ENCODE peak calls at places on chromosomes 13 and 19, in seven cellular contexts. One of them, this sample, is unnamed.

GRCh38 chr19:17114414-17114831 is 38.8 kb downstream of the MYO9B start:
- DNase-seq in heart left ventricle: no peak
- DNase-seq in fibroblast of lung: no peak
- DNase-seq in neural progenitor cell: peak; percentile 30
- DNase-seq in left ventricle myocardium inferior: no peak
- DNase-seq in brain microvascular endothelial cell: no peak
- DNase-seq in endodermal cell: peak; percentile 70
- DNase-seq in this sample: no peak

GRCh38 chr13:39329182-39329639 is 273.8 kb downstream of the LHFPL6 start:
- DNase-seq in brain microvascular endothelial cell: peak; percentile 51
- DNase-seq in left ventricle myocardium inferior: no peak
- DNase-seq in endodermal cell: peak; percentile 58
- DNase-seq in fibroblast of lung: no peak
- DNase-seq in heart left ventricle: no peak
- DNase-seq in neural progenitor cell: no peak
- DNase-seq in this sample: no peak

GRCh38 chr13:100131863-100132574 is 43.1 kb downstream of the PCCA start:
- DNase-seq in heart left ventricle: no peak
- DNase-seq in left ventricle myocardium inferior: no peak
- DNase-seq in brain microvascular endothelial cell: peak; percentile 96
- DNase-seq in neural progenitor cell: no peak
- DNase-seq in fibroblast of lung: peak; percentile 62
- DNase-seq in endodermal cell: no peak
- DNase-seq in this sample: peak; percentile 77

GRCh38 chr13:32159147-32159869 is 127.7 kb downstream of the FRY start:
- DNase-seq in endodermal cell: no peak
- DNase-seq in brain microvascular endothelial cell: no peak
- DNase-seq in heart left ventricle: peak; percentile 63
- DNase-seq in left ventricle myocardium inferior: no peak
- DNase-seq in neural progenitor cell: no peak
- DNase-seq in fibroblast of lung: peak; percentile 74
- DNase-seq in this sample: peak; percentile 49

GRCh38 chr19:21482863-21483276 is 22.5 kb upstream of the ZNF429 start:
- DNase-seq in left ventricle myocardium inferior: peak; percentile 63
- DNase-seq in neural progenitor cell: peak; percentile 26
- DNase-seq in endodermal cell: peak; percentile 80
- DNase-seq in heart left ventricle: peak; percentile 62
- DNase-seq in brain microvascular endothelial cell: no peak
- DNase-seq in fibroblast of lung: peak; percentile 48
- DNase-seq in this sample: peak; percentile 55

GRCh38 chr19:39498262-39499081 is at the start of gene DLL3:
- DNase-seq in heart left ventricle: no peak
- DNase-seq in fibroblast of lung: no peak
- DNase-seq in neural progenitor cell: peak; percentile 34
- DNase-seq in left ventricle myocardium inferior: no peak
- DNase-seq in brain microvascular endothelial cell: peak; percentile 7
- DNase-seq in endodermal cell: peak; percentile 73
- DNase-seq in this sample: no peak

GRCh38 chr19:2476451-2477140 is 669 bp downstream of the GADD45B start:
- DNase-seq in fibroblast of lung: no peak
- DNase-seq in neural progenitor cell: peak; percentile 73
- DNase-seq in endodermal cell: peak; percentile 83
- DNase-seq in brain microvascular endothelial cell: peak; percentile 77
- DNase-seq in left ventricle myocardium inferior: peak; percentile 49
- DNase-seq in heart left ventricle: peak; percentile 48
- DNase-seq in this sample: peak; percentile 66

GRCh38 chr13:28568286-28568685 is 73.4 kb upstream of the FLT1 start:
- DNase-seq in neural progenitor cell: no peak
- DNase-seq in left ventricle myocardium inferior: peak; percentile 76
- DNase-seq in fibroblast of lung: peak; percentile 43
- DNase-seq in endodermal cell: no peak
- DNase-seq in heart left ventricle: peak; percentile 64
- DNase-seq in brain microvascular endothelial cell: no peak
- DNase-seq in this sample: peak; percentile 90

GRCh38 chr19:39676004-39676403 is 20.3 kb downstream of the LGALS16 start:
- DNase-seq in heart left ventricle: no peak
- DNase-seq in neural progenitor cell: no peak
- DNase-seq in fibroblast of lung: no peak
- DNase-seq in left ventricle myocardium inferior: no peak
- DNase-seq in brain microvascular endothelial cell: no peak
- DNase-seq in endodermal cell: no peak
- DNase-seq in this sample: no peak

GRCh38 chr19:53102701-53103140 is 501 bp downstream of the ZNF160 start:
- DNase-seq in fibroblast of lung: peak; percentile 24
- DNase-seq in left ventricle myocardium inferior: peak; percentile 40
- DNase-seq in brain microvascular endothelial cell: peak; percentile 28
- DNase-seq in heart left ventricle: peak; percentile 31
- DNase-seq in endodermal cell: peak; percentile 67
- DNase-seq in neural progenitor cell: peak; percentile 61
- DNase-seq in this sample: peak; percentile 61

GRCh38 chr19:10946964-10947657 is 13.7 kb upstream of the SMARCA4 start:
- DNase-seq in heart left ventricle: no peak
- DNase-seq in endodermal cell: no peak
- DNase-seq in left ventricle myocardium inferior: no peak
- DNase-seq in fibroblast of lung: peak; percentile 52
- DNase-seq in neural progenitor cell: no peak
- DNase-seq in brain microvascular endothelial cell: no peak
- DNase-seq in this sample: peak; percentile 77

GRCh38 chr19:19531951-19532805 is 3.5 kb downstream of the YJEFN3 start:
- DNase-seq in brain microvascular endothelial cell: peak; percentile 52
- DNase-seq in endodermal cell: peak; percentile 94
- DNase-seq in heart left ventricle: peak; percentile 85
- DNase-seq in left ventricle myocardium inferior: peak; percentile 85
- DNase-seq in fibroblast of lung: peak; percentile 51
- DNase-seq in neural progenitor cell: peak; percentile 88
- DNase-seq in this sample: peak; percentile 87

GRCh38 chr13:94947965-94948371 is 235.6 kb upstream of the SOX21 start:
- DNase-seq in left ventricle myocardium inferior: no peak
- DNase-seq in endodermal cell: peak; percentile 63
- DNase-seq in fibroblast of lung: no peak
- DNase-seq in neural progenitor cell: peak; percentile 92
- DNase-seq in heart left ventricle: no peak
- DNase-seq in brain microvascular endothelial cell: no peak
- DNase-seq in this sample: no peak

GRCh38 chr19:2478756-2479555 is 3.0 kb downstream of the GADD45B start:
- DNase-seq in neural progenitor cell: peak; percentile 47
- DNase-seq in brain microvascular endothelial cell: peak; percentile 62
- DNase-seq in left ventricle myocardium inferior: peak; percentile 84
- DNase-seq in fibroblast of lung: peak; percentile 87
- DNase-seq in endodermal cell: peak; percentile 89
- DNase-seq in heart left ventricle: peak; percentile 84
- DNase-seq in this sample: no peak

GRCh38 chr19:41367848-41368301 is 3.9 kb upstream of the B9D2 start:
- DNase-seq in heart left ventricle: no peak
- DNase-seq in brain microvascular endothelial cell: peak; percentile 79
- DNase-seq in neural progenitor cell: no peak
- DNase-seq in left ventricle myocardium inferior: no peak
- DNase-seq in endodermal cell: no peak
- DNase-seq in fibroblast of lung: peak; percentile 84
- DNase-seq in this sample: peak; percentile 93

GRCh38 chr19:14085309-14085995 is at the start of gene C19orf67:
- DNase-seq in brain microvascular endothelial cell: no peak
- DNase-seq in heart left ventricle: no peak
- DNase-seq in neural progenitor cell: peak; percentile 36
- DNase-seq in left ventricle myocardium inferior: no peak
- DNase-seq in fibroblast of lung: no peak
- DNase-seq in endodermal cell: peak; percentile 76
- DNase-seq in this sample: no peak

GRCh38 chr19:14086098-14086497 is 515 bp upstream of the C19orf67 start:
- DNase-seq in left ventricle myocardium inferior: no peak
- DNase-seq in heart left ventricle: no peak
- DNase-seq in neural progenitor cell: no peak
- DNase-seq in endodermal cell: no peak
- DNase-seq in brain microvascular endothelial cell: no peak
- DNase-seq in fibroblast of lung: no peak
- DNase-seq in this sample: no peak

GRCh38 chr19:14080887-14081796 is 4.4 kb downstream of the C19orf67 start:
- DNase-seq in left ventricle myocardium inferior: peak; percentile 98
- DNase-seq in heart left ventricle: peak; percentile 99
- DNase-seq in neural progenitor cell: peak; percentile 99
- DNase-seq in brain microvascular endothelial cell: peak; percentile 99
- DNase-seq in fibroblast of lung: peak; percentile 100
- DNase-seq in endodermal cell: peak; percentile 99
- DNase-seq in this sample: peak; percentile 99

GRCh38 chr19:14081797-14082674 is 3.5 kb downstream of the C19orf67 start:
- DNase-seq in neural progenitor cell: peak; percentile 34
- DNase-seq in brain microvascular endothelial cell: no peak
- DNase-seq in endodermal cell: no peak
- DNase-seq in heart left ventricle: peak; percentile 55
- DNase-seq in fibroblast of lung: no peak
- DNase-seq in left ventricle myocardium inferior: peak; percentile 45
- DNase-seq in this sample: no peak

DNA sequence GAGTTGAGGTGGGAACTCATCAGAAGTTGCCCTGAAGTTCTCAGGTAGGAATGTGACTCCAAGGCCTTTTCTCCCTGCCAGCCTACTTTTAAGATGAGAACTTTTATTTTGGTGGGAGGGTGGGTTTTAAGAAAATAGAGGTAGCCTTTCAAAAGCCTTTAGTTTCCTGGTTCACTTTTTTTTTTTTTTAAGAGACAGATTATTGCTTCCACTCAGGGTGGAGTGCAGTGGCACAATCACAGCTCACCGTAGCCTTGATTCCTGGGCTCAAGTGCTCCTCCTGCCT is 3.0 kb downstream of the C19orf67 start:
- DNase-seq in heart left ventricle: no peak
- DNase-seq in fibroblast of lung: no peak
- DNase-seq in neural progenitor cell: no peak
- DNase-seq in brain microvascular endothelial cell: no peak
- DNase-seq in left ventricle myocardium inferior: no peak
- DNase-seq in endodermal cell: no peak
- DNase-seq in this sample: no peak
- H3K4me3 ChIP-seq in heart left ventricle: no peak overlapping the region
- H3K4me3 ChIP-seq in fibroblast of lung: peak overlapping the region; percentile 65
- H3K4me3 ChIP-seq in neural progenitor cell: no peak overlapping the region
- H3K4me3 ChIP-seq in brain microvascular endothelial cell: no peak overlapping the region
- H3K4me3 ChIP-seq in left ventricle myocardium inferior: peak overlapping the region; percentile 83
- H3K4me3 ChIP-seq in endodermal cell: no peak overlapping the region
- H3K4me3 ChIP-seq in this sample: no peak overlapping the region

GRCh38 chr19:12610540-12611360 is at the start of the genes ZNF490 and ZNF791:
- DNase-seq in endodermal cell: peak; percentile 99
- DNase-seq in fibroblast of lung: peak; percentile 97
- DNase-seq in neural progenitor cell: peak; percentile 99
- DNase-seq in brain microvascular endothelial cell: peak; percentile 99
- DNase-seq in heart left ventricle: peak; percentile 99
- DNase-seq in left ventricle myocardium inferior: peak; percentile 98
- DNase-seq in this sample: peak; percentile 99
- TF ChIP-seq CTCF in endodermal cell: peak; percentile 59
- TF ChIP-seq CTCF in fibroblast of lung: no peak
- TF ChIP-seq CTCF in neural progenitor cell: peak; percentile 51
- TF ChIP-seq CTCF in brain microvascular endothelial cell: peak; percentile 34
- TF ChIP-seq CTCF in heart left ventricle: no peak
- TF ChIP-seq CTCF in left ventricle myocardium inferior: no peak
- TF ChIP-seq CTCF in this sample: peak; percentile 12

DNA sequence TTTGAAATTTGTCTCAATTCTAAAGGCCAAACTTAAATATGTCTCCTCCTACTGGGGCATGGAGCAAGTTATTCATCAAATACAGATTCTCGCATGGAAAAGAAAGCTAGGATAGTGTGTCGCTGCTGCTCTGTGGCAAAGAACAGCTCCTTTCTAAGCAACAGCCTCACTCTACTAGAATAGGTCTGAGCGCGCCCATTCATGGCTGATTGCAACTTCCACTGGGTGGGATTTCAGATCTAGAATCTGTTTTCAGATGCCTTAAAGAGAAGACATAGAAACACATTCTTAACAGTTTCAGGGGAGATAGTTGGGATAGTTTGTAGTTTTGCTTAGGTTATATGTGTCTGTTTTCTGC is 2.4 kb downstream of the RGCC start:
- DNase-seq in heart left ventricle: no peak
- DNase-seq in neural progenitor cell: no peak
- DNase-seq in fibroblast of lung: no peak
- DNase-seq in left ventricle myocardium inferior: no peak
- DNase-seq in endodermal cell: no peak
- DNase-seq in brain microvascular endothelial cell: no peak
- DNase-seq in this sample: no peak
- H3K27ac ChIP-seq in heart left ventricle: peak overlapping the region; percentile 89
- H3K27ac ChIP-seq in neural progenitor cell: no peak overlapping the region
- H3K27ac ChIP-seq in fibroblast of lung: peak overlapping the region; percentile 37
- H3K27ac ChIP-seq in left ventricle myocardium inferior: peak overlapping the region; percentile 79
- H3K27ac ChIP-seq in endodermal cell: no peak overlapping the region
- H3K27ac ChIP-seq in brain microvascular endothelial cell: no peak overlapping the region
- H3K27ac ChIP-seq in this sample: no peak overlapping the region

GRCh38 chr13:106532111-106532929 is 3.1 kb downstream of the EFNB2 start:
- DNase-seq in endodermal cell: peak; percentile 68
- DNase-seq in fibroblast of lung: peak; percentile 56
- DNase-seq in left ventricle myocardium inferior: no peak
- DNase-seq in neural progenitor cell: peak; percentile 59
- DNase-seq in brain microvascular endothelial cell: peak; percentile 58
- DNase-seq in heart left ventricle: no peak
- DNase-seq in this sample: peak; percentile 30
- H3K4me3 ChIP-seq in endodermal cell: peak overlapping the region; percentile 74
- H3K4me3 ChIP-seq in fibroblast of lung: peak overlapping the region; percentile 81
- H3K4me3 ChIP-seq in left ventricle myocardium inferior: peak overlapping the region; percentile 77
- H3K4me3 ChIP-seq in neural progenitor cell: peak overlapping the region; percentile 71
- H3K4me3 ChIP-seq in brain microvascular endothelial cell: peak overlapping the region; percentile 94
- H3K4me3 ChIP-seq in heart left ventricle: peak overlapping the region; percentile 65
- H3K4me3 ChIP-seq in this sample: peak overlapping the region; percentile 88

GRCh38 chr13:93002071-93002470 is 224.5 kb upstream of the GPC6 start:
- DNase-seq in fibroblast of lung: peak; percentile 31
- DNase-seq in neural progenitor cell: no peak
- DNase-seq in brain microvascular endothelial cell: no peak
- DNase-seq in heart left ventricle: no peak
- DNase-seq in endodermal cell: no peak
- DNase-seq in left ventricle myocardium inferior: no peak
- DNase-seq in this sample: no peak

GRCh38 chr13:93007928-93008327 is 218.7 kb upstream of the GPC6 start:
- DNase-seq in endodermal cell: no peak
- DNase-seq in neural progenitor cell: no peak
- DNase-seq in fibroblast of lung: no peak
- DNase-seq in brain microvascular endothelial cell: no peak
- DNase-seq in left ventricle myocardium inferior: no peak
- DNase-seq in heart left ventricle: no peak
- DNase-seq in this sample: no peak

GRCh38 chr13:93003531-93003930 is 223.1 kb upstream of the GPC6 start:
- DNase-seq in heart left ventricle: no peak
- DNase-seq in fibroblast of lung: no peak
- DNase-seq in endodermal cell: no peak
- DNase-seq in neural progenitor cell: no peak
- DNase-seq in brain microvascular endothelial cell: no peak
- DNase-seq in left ventricle myocardium inferior: no peak
- DNase-seq in this sample: no peak

DNA sequence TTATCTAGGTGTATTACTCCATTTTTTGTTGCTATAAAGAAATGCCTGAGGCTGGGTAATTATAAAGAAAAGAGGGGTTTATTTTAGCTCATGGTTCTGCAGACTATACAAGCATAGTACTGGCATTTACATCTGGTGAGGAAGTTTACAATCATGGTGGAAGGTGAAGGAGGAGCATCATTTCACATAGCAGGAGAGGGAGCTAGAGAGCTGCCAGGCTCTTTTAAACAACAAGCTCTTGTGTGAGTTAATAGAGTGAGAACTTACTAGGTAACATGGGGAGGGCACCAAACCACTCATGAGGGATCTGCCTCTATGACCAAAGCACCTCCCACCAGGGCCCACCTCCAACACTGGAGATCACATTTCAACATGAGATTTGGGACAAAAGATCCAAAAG is 221.7 kb upstream of the GPC6 start:
- DNase-seq in left ventricle myocardium inferior: no peak
- DNase-seq in heart left ventricle: no peak
- DNase-seq in endodermal cell: peak; percentile 59
- DNase-seq in fibroblast of lung: no peak
- DNase-seq in neural progenitor cell: peak; percentile 18
- DNase-seq in brain microvascular endothelial cell: peak; percentile 4
- DNase-seq in this sample: no peak
- TF ChIP-seq CTCF in left ventricle myocardium inferior: no peak
- TF ChIP-seq CTCF in heart left ventricle: no peak
- TF ChIP-seq CTCF in endodermal cell: peak; percentile 58
- TF ChIP-seq CTCF in fibroblast of lung: no peak
- TF ChIP-seq CTCF in neural progenitor cell: peak; percentile 43
- TF ChIP-seq CTCF in brain microvascular endothelial cell: peak; percentile 44
- TF ChIP-seq CTCF in this sample: peak; percentile 17